ENCODE peak calls at places on chromosomes 6 and 20, in eight cellular contexts. E is stimulated activated CD8-positive, alpha-beta memory T cell treated with anti-CD3 and anti-CD28 coated beads, Interleukin-7, amount 100 ng/mL, for 4 hours; X is activated naive CD8-positive, alpha-beta T cell treated with anti-CD3 and anti-CD28 coated beads, Interleukin-2, amount 10 ng/mL, durations not matched to agents 7 days and 5 days; A is epithelial cell of proximal tubule; Z is nucleus accumbens; J is GM04504; O is NCI-H510A; U is brain microvascular endothelial cell. R is an unnamed sample.

GRCh38 chr20:37296371-37296770 is 6.9 kb downstream of the MANBAL start:
- DNase-seq in U (no peak), Z (no peak), A (no peak), E (no peak), O (no peak), X (no peak), J (no peak), R (no peak)

GRCh38 chr6:113646701-113647100 is 210.4 kb upstream of the MARCKS start:
- DNase-seq in E (no peak), Z (no peak), X (no peak), J (no peak), A (no peak), O (no peak), U (no peak), R (no peak)

GRCh38 chr20:49318091-49318429 is 40.2 kb upstream of the ZNFX1 start:
- DNase-seq in A (no peak), U (no peak), E (no peak), J (no peak), O (no peak), X (no peak), Z (no peak), R (no peak)

GRCh38 chr20:36493801-36494114 is 47.6 kb upstream of the MYL9 start:
- DNase-seq in U (peak; percentile 52), E (no peak), Z (no peak), X (no peak), J (peak; percentile 76), A (peak; percentile 63), O (no peak), R (no peak)

GRCh38 chr20:20276806-20277530 is 90.9 kb upstream of the INSM1 start:
- DNase-seq in Z (no peak), X (no peak), J (no peak), U (no peak), E (no peak), A (no peak), O (peak; percentile 64), R (no peak)

GRCh38 chr6:8080338-8081151 is 16.4 kb upstream of the BLOC1S5 start:
- DNase-seq in X (no peak), E (no peak), A (peak; percentile 51), U (peak; percentile 53), O (no peak), Z (no peak), J (peak; percentile 29), R (peak; percentile 61)

GRCh38 chr20:25460591-25461280 is 53.3 kb downstream of the GINS1 start:
- DNase-seq in O (no peak), X (no peak), E (no peak), J (no peak), U (no peak), A (no peak), Z (no peak), R (no peak)

GRCh38 chr6:53315086-53315724 is 33.5 kb downstream of the ELOVL5 start:
- DNase-seq in X (no peak), A (no peak), O (no peak), Z (no peak), J (no peak), U (no peak), E (no peak), R (no peak)

GRCh38 chr6:140602431-140602836 is 1228.0 kb upstream of the CITED2 start:
- DNase-seq in O (no peak), Z (no peak), J (no peak), U (no peak), A (no peak), E (no peak), X (no peak), R (no peak)

GRCh38 chr6:14066782-14067406 is 50.7 kb upstream of the CD83 start:
- DNase-seq in Z (no peak), E (no peak), U (peak; percentile 47), O (peak; percentile 20), X (no peak), A (no peak), J (peak; percentile 45), R (peak; percentile 51)

GRCh38 chr20:46483879-46484278 is 29.5 kb downstream of the ZNF334 start:
- DNase-seq in J (no peak), X (no peak), O (no peak), E (no peak), U (no peak), Z (no peak), A (no peak), R (no peak)